ENCODE peak calls at places on chromosome 12, in five cellular contexts. P, J, C, T and H are unnamed samples.

GRCh38 chr12:109539508-109539907 is 33.8 kb downstream of the MMAB start:
- DNase-seq in P (peak), J (peak), C (no peak), T (no peak), H (no peak)

GRCh38 chr12:83958997-83959396 is 953.6 kb downstream of the SLC6A15 start:
- DNase-seq in P (no peak), J (no peak), C (peak), T (no peak), H (no peak)

GRCh38 chr12:89376844-89377243 is 24.5 kb upstream of the DUSP6 start:
- DNase-seq in P (no peak), J (no peak), C (no peak), T (no peak), H (no peak)

GRCh38 chr12:75684678-75685620 is 173.5 kb upstream of the KRR1 start:
- DNase-seq in P (no peak), J (peak), C (no peak), T (no peak), H (no peak)

GRCh38 chr12:122793685-122794106 is 19.3 kb downstream of the CCDC62 start:
- DNase-seq in P (peak), J (peak), C (no peak), T (peak), H (peak)

GRCh38 chr12:15806826-15807225 is 17.6 kb upstream of the EPS8 start:
- DNase-seq in P (no peak), J (no peak), C (no peak), T (no peak), H (no peak)

GRCh38 chr12:5758347-5758746 is 186.7 kb downstream of the ANO2 start:
- DNase-seq in P (no peak), J (no peak), C (no peak), T (no peak), H (no peak)

GRCh38 chr12:98328467-98328866 is 186.9 kb upstream of the TMPO start:
- DNase-seq in P (no peak), J (no peak), C (no peak), T (no peak), H (no peak)

GRCh38 chr12:8563383-8563782 is 22.7 kb upstream of the CLEC4E start:
- DNase-seq in P (no peak), J (no peak), C (no peak), T (no peak), H (no peak)

GRCh38 chr12:55472297-55472696 is 2.4 kb upstream of the OR6C70 start:
- DNase-seq in P (no peak), J (no peak), C (no peak), T (no peak), H (no peak)

GRCh38 chr12:49092086-49092815 is 2.4 kb downstream of the DHH start:
- DNase-seq in P (peak), J (no peak), C (no peak), T (peak), H (peak)

GRCh38 chr12:114013601-114014345 is 47.6 kb upstream of the RBM19 start:
- DNase-seq in P (no peak), J (peak), C (no peak), T (no peak), H (no peak)

GRCh38 chr12:128956755-128957154 is 103.5 kb downstream of the GLT1D1 start:
- DNase-seq in P (no peak), J (no peak), C (no peak), T (no peak), H (no peak)

GRCh38 chr12:78248321-78248720 is 417.6 kb downstream of the NAV3 start:
- DNase-seq in P (no peak), J (peak), C (no peak), T (no peak), H (no peak)

GRCh38 chr12:31702047-31702446 is 26.8 kb downstream of the AMN1 start:
- DNase-seq in P (peak), J (peak), C (no peak), T (no peak), H (no peak)

GRCh38 chr12:104605685-104606084 is 148.9 kb downstream of the CHST11 start:
- DNase-seq in P (no peak), J (peak), C (no peak), T (no peak), H (no peak)

GRCh38 chr12:104521731-104522130 is 65.0 kb downstream of the CHST11 start:
- DNase-seq in P (no peak), J (peak), C (no peak), T (no peak), H (no peak)

GRCh38 chr12:117792471-117792870 is 176.3 kb downstream of the KSR2 start:
- DNase-seq in P (no peak), J (no peak), C (no peak), T (no peak), H (no peak)

GRCh38 chr12:23760495-23760894 is 189.0 kb downstream of the SOX5 start:
- DNase-seq in P (no peak), J (peak), C (no peak), T (no peak), H (no peak)

GRCh38 chr12:6784292-6784691 is 5.0 kb upstream of the CD4 start:
- DNase-seq in P (no peak), J (no peak), C (no peak), T (peak), H (no peak)

GRCh38 chr12:113868365-113868764 is 97.8 kb downstream of the RBM19 start:
- DNase-seq in P (no peak), J (no peak), C (no peak), T (no peak), H (no peak)

GRCh38 chr12:101839324-101840283 is 8.8 kb upstream of the GNPTAB start:
- DNase-seq in P (peak), J (peak), C (no peak), T (peak), H (peak)

GRCh38 chr12:131077931-131078391 is 124.3 kb downstream of the ADGRD1 start:
- DNase-seq in P (no peak), J (no peak), C (no peak), T (no peak), H (no peak)

GRCh38 chr12:68042212-68042699 is 53.0 kb downstream of the IFNG-AS1 start:
- DNase-seq in P (no peak), J (no peak), C (no peak), T (no peak), H (no peak)

GRCh38 chr12:21940972-21941521 is at the start of gene ABCC9:
- DNase-seq in P (no peak), J (peak), C (no peak), T (no peak), H (peak)

GRCh38 chr12:128078311-128078851 is 188.6 kb upstream of the TMEM132C start:
- DNase-seq in P (no peak), J (no peak), C (no peak), T (no peak), H (no peak)

GRCh38 chr12:52293926-52294325 is 2.6 kb upstream of the KRT81 start:
- DNase-seq in P (no peak), J (no peak), C (no peak), T (no peak), H (no peak)

GRCh38 chr12:100348657-100349454 is 8.0 kb upstream of the SLC17A8 start:
- DNase-seq in P (peak), J (peak), C (peak), T (no peak), H (no peak)

GRCh38 chr12:1050059-1050707 is 59.2 kb downstream of the ERC1 start:
- DNase-seq in P (no peak), J (no peak), C (no peak), T (no peak), H (no peak)

GRCh38 chr12:107404981-107405380 is 280.6 kb upstream of the PWP1 start:
- DNase-seq in P (no peak), J (peak), C (no peak), T (peak), H (no peak)

GRCh38 chr12:131882804-131883520 is 11.5 kb upstream of the ULK1 start:
- DNase-seq in P (no peak), J (peak), C (no peak), T (no peak), H (no peak)

GRCh38 chr12:50537538-50537919 is 32.7 kb downstream of the DIP2B start:
- DNase-seq in P (peak), J (peak), C (peak), T (no peak), H (no peak)